ENCODE peak calls at places on chromosomes 12 and 14, in seven cellular contexts. One of them, this sample, is unnamed.
A peak's percentile ranks its signal among the peaks of the same experiment; 100 is the strongest.

GRCh38 chr12:108609535-108610335 is 11.9 kb upstream of the TMEM119 start:
- DNase-seq in cardiac muscle cell: peak; percentile 34
- DNase-seq in heart left ventricle: peak; percentile 86
- DNase-seq in brain microvascular endothelial cell: peak; percentile 68
- DNase-seq in uterus: peak; percentile 88
- DNase-seq in ascending aorta: no peak
- DNase-seq in lung: peak; percentile 64
- DNase-seq in this sample: no peak

GRCh38 chr14:51780006-51780692 is 80.3 kb upstream of the GNG2 start:
- DNase-seq in cardiac muscle cell: peak; percentile 79
- DNase-seq in heart left ventricle: peak; percentile 70
- DNase-seq in brain microvascular endothelial cell: peak; percentile 65
- DNase-seq in uterus: peak; percentile 75
- DNase-seq in ascending aorta: no peak
- DNase-seq in lung: peak; percentile 67
- DNase-seq in this sample: peak; percentile 21

GRCh38 chr12:25590021-25590721 is 37.1 kb upstream of the LMNTD1 start:
- DNase-seq in cardiac muscle cell: no peak
- DNase-seq in heart left ventricle: no peak
- DNase-seq in brain microvascular endothelial cell: no peak
- DNase-seq in uterus: no peak
- DNase-seq in ascending aorta: no peak
- DNase-seq in lung: no peak
- DNase-seq in this sample: no peak

GRCh38 chr14:80491131-80491530 is 279.8 kb upstream of the DIO2 start:
- DNase-seq in cardiac muscle cell: no peak
- DNase-seq in heart left ventricle: peak; percentile 70
- DNase-seq in brain microvascular endothelial cell: peak; percentile 22
- DNase-seq in uterus: no peak
- DNase-seq in ascending aorta: no peak
- DNase-seq in lung: no peak
- DNase-seq in this sample: no peak

GRCh38 chr12:110874781-110875180 is 28.0 kb downstream of the CCDC63 start:
- DNase-seq in cardiac muscle cell: no peak
- DNase-seq in heart left ventricle: no peak
- DNase-seq in brain microvascular endothelial cell: no peak
- DNase-seq in uterus: no peak
- DNase-seq in ascending aorta: no peak
- DNase-seq in lung: no peak
- DNase-seq in this sample: no peak

GRCh38 chr12:5705791-5706190 is 239.3 kb downstream of the ANO2 start:
- DNase-seq in cardiac muscle cell: no peak
- DNase-seq in heart left ventricle: no peak
- DNase-seq in brain microvascular endothelial cell: no peak
- DNase-seq in uterus: no peak
- DNase-seq in ascending aorta: no peak
- DNase-seq in lung: no peak
- DNase-seq in this sample: no peak

GRCh38 chr14:61608245-61609142 is 86.8 kb upstream of the HIF1A start:
- DNase-seq in cardiac muscle cell: no peak
- DNase-seq in heart left ventricle: no peak
- DNase-seq in brain microvascular endothelial cell: no peak
- DNase-seq in uterus: no peak
- DNase-seq in ascending aorta: no peak
- DNase-seq in lung: no peak
- DNase-seq in this sample: no peak

GRCh38 chr12:107372229-107372658 is 278.9 kb upstream of the CRY1 start:
- DNase-seq in cardiac muscle cell: no peak
- DNase-seq in heart left ventricle: no peak
- DNase-seq in brain microvascular endothelial cell: no peak
- DNase-seq in uterus: no peak
- DNase-seq in ascending aorta: no peak
- DNase-seq in lung: no peak
- DNase-seq in this sample: no peak

GRCh38 chr14:101563654-101564443 is 2.6 kb downstream of the DIO3 start:
- DNase-seq in cardiac muscle cell: no peak
- DNase-seq in heart left ventricle: peak; percentile 39
- DNase-seq in brain microvascular endothelial cell: no peak
- DNase-seq in uterus: no peak
- DNase-seq in ascending aorta: no peak
- DNase-seq in lung: no peak
- DNase-seq in this sample: no peak

GRCh38 chr14:26281280-26281998 is 316.4 kb downstream of the NOVA1 start:
- DNase-seq in cardiac muscle cell: peak; percentile 43
- DNase-seq in heart left ventricle: no peak
- DNase-seq in brain microvascular endothelial cell: peak; percentile 11
- DNase-seq in uterus: no peak
- DNase-seq in ascending aorta: no peak
- DNase-seq in lung: no peak
- DNase-seq in this sample: no peak

GRCh38 chr12:80838708-80839107 is 99.0 kb downstream of the LIN7A start:
- DNase-seq in cardiac muscle cell: peak; percentile 44
- DNase-seq in heart left ventricle: no peak
- DNase-seq in brain microvascular endothelial cell: no peak
- DNase-seq in uterus: no peak
- DNase-seq in ascending aorta: no peak
- DNase-seq in lung: peak; percentile 45
- DNase-seq in this sample: no peak

GRCh38 chr14:56199095-56199975 is 81.1 kb downstream of the PELI2 start:
- DNase-seq in cardiac muscle cell: no peak
- DNase-seq in heart left ventricle: no peak
- DNase-seq in brain microvascular endothelial cell: peak; percentile 99
- DNase-seq in uterus: peak; percentile 28
- DNase-seq in ascending aorta: no peak
- DNase-seq in lung: no peak
- DNase-seq in this sample: no peak

GRCh38 chr12:12467701-12468218 is 94.9 kb downstream of the DUSP16 start:
- DNase-seq in cardiac muscle cell: no peak
- DNase-seq in heart left ventricle: no peak
- DNase-seq in brain microvascular endothelial cell: no peak
- DNase-seq in uterus: no peak
- DNase-seq in ascending aorta: no peak
- DNase-seq in lung: peak; percentile 33
- DNase-seq in this sample: no peak

GRCh38 chr12:34397591-34398365 is 375.5 kb downstream of the ALG10 start:
- DNase-seq in cardiac muscle cell: no peak
- DNase-seq in heart left ventricle: peak; percentile 19
- DNase-seq in brain microvascular endothelial cell: no peak
- DNase-seq in uterus: peak; percentile 6
- DNase-seq in ascending aorta: no peak
- DNase-seq in lung: peak; percentile 17
- DNase-seq in this sample: no peak

GRCh38 chr14:52131640-52132320 is 62.9 kb upstream of the NID2 start:
- DNase-seq in cardiac muscle cell: peak; percentile 97
- DNase-seq in heart left ventricle: peak; percentile 63
- DNase-seq in brain microvascular endothelial cell: peak; percentile 93
- DNase-seq in uterus: peak; percentile 83
- DNase-seq in ascending aorta: no peak
- DNase-seq in lung: peak; percentile 68
- DNase-seq in this sample: peak; percentile 19

GRCh38 chr12:56385873-56386272 is 23.2 kb upstream of the APOF start:
- DNase-seq in cardiac muscle cell: no peak
- DNase-seq in heart left ventricle: no peak
- DNase-seq in brain microvascular endothelial cell: no peak
- DNase-seq in uterus: no peak
- DNase-seq in ascending aorta: no peak
- DNase-seq in lung: no peak
- DNase-seq in this sample: no peak

GRCh38 chr12:14920475-14921126 is 17.7 kb downstream of the ERP27 start:
- DNase-seq in cardiac muscle cell: no peak
- DNase-seq in heart left ventricle: no peak
- DNase-seq in brain microvascular endothelial cell: no peak
- DNase-seq in uterus: no peak
- DNase-seq in ascending aorta: no peak
- DNase-seq in lung: no peak
- DNase-seq in this sample: no peak

GRCh38 chr12:26629864-26630263 is 203.1 kb downstream of the ITPR2 start:
- DNase-seq in cardiac muscle cell: no peak
- DNase-seq in heart left ventricle: no peak
- DNase-seq in brain microvascular endothelial cell: peak; percentile 53
- DNase-seq in uterus: peak; percentile 24
- DNase-seq in ascending aorta: no peak
- DNase-seq in lung: no peak
- DNase-seq in this sample: no peak

GRCh38 chr12:71599213-71599612 is 64.4 kb downstream of the ZFC3H1 start:
- DNase-seq in cardiac muscle cell: no peak
- DNase-seq in heart left ventricle: no peak
- DNase-seq in brain microvascular endothelial cell: no peak
- DNase-seq in uterus: no peak
- DNase-seq in ascending aorta: no peak
- DNase-seq in lung: no peak
- DNase-seq in this sample: no peak

GRCh38 chr12:131330106-131330820 is 376.6 kb downstream of the ADGRD1 start:
- DNase-seq in cardiac muscle cell: no peak
- DNase-seq in heart left ventricle: no peak
- DNase-seq in brain microvascular endothelial cell: no peak
- DNase-seq in uterus: no peak
- DNase-seq in ascending aorta: no peak
- DNase-seq in lung: no peak
- DNase-seq in this sample: no peak

GRCh38 chr14:53619625-53620324 is 336.9 kb downstream of the BMP4 start:
- DNase-seq in cardiac muscle cell: no peak
- DNase-seq in heart left ventricle: no peak
- DNase-seq in brain microvascular endothelial cell: peak; percentile 34
- DNase-seq in uterus: peak; percentile 19
- DNase-seq in ascending aorta: no peak
- DNase-seq in lung: no peak
- DNase-seq in this sample: no peak

GRCh38 chr14:31560759-31561154 is 447 bp upstream of the NUBPL start:
- DNase-seq in cardiac muscle cell: peak; percentile 12
- DNase-seq in heart left ventricle: no peak
- DNase-seq in brain microvascular endothelial cell: no peak
- DNase-seq in uterus: no peak
- DNase-seq in ascending aorta: no peak
- DNase-seq in lung: no peak
- DNase-seq in this sample: no peak

GRCh38 chr12:85405781-85406522 is 125.9 kb downstream of the ALX1 start:
- DNase-seq in cardiac muscle cell: no peak
- DNase-seq in heart left ventricle: no peak
- DNase-seq in brain microvascular endothelial cell: peak; percentile 22
- DNase-seq in uterus: no peak
- DNase-seq in ascending aorta: no peak
- DNase-seq in lung: no peak
- DNase-seq in this sample: no peak

GRCh38 chr14:68145036-68145435 is 325.5 kb downstream of the RAD51B start:
- DNase-seq in cardiac muscle cell: no peak
- DNase-seq in heart left ventricle: no peak
- DNase-seq in brain microvascular endothelial cell: no peak
- DNase-seq in uterus: no peak
- DNase-seq in ascending aorta: no peak
- DNase-seq in lung: no peak
- DNase-seq in this sample: no peak

GRCh38 chr14:99644723-99645544 is at the start of gene HHIPL1:
- DNase-seq in cardiac muscle cell: peak; percentile 42
- DNase-seq in heart left ventricle: no peak
- DNase-seq in brain microvascular endothelial cell: no peak
- DNase-seq in uterus: peak; percentile 40
- DNase-seq in ascending aorta: no peak
- DNase-seq in lung: no peak
- DNase-seq in this sample: no peak

GRCh38 chr12:67413577-67413976 is 144.4 kb downstream of the CAND1 start:
- DNase-seq in cardiac muscle cell: no peak
- DNase-seq in heart left ventricle: no peak
- DNase-seq in brain microvascular endothelial cell: no peak
- DNase-seq in uterus: no peak
- DNase-seq in ascending aorta: no peak
- DNase-seq in lung: no peak
- DNase-seq in this sample: no peak
- TF ChIP-seq CTCF in cardiac muscle cell: no peak
- TF ChIP-seq CTCF in heart left ventricle: no peak
- TF ChIP-seq CTCF in brain microvascular endothelial cell: no peak
- TF ChIP-seq CTCF in uterus: no peak
- TF ChIP-seq CTCF in ascending aorta: no peak
- TF ChIP-seq CTCF in lung: no peak
- TF ChIP-seq CTCF in this sample: no peak

GRCh38 chr14:91159906-91160305 is 46.0 kb downstream of the DGLUCY start:
- DNase-seq in cardiac muscle cell: no peak
- DNase-seq in heart left ventricle: no peak
- DNase-seq in brain microvascular endothelial cell: no peak
- DNase-seq in uterus: no peak
- DNase-seq in ascending aorta: no peak
- DNase-seq in lung: no peak
- DNase-seq in this sample: no peak

GRCh38 chr14:91167380-91167770 is 53.5 kb downstream of the DGLUCY start:
- DNase-seq in cardiac muscle cell: no peak
- DNase-seq in heart left ventricle: no peak
- DNase-seq in brain microvascular endothelial cell: no peak
- DNase-seq in uterus: no peak
- DNase-seq in ascending aorta: no peak
- DNase-seq in lung: no peak
- DNase-seq in this sample: no peak

GRCh38 chr14:91159182-91159581 is 45.3 kb downstream of the DGLUCY start:
- DNase-seq in cardiac muscle cell: no peak
- DNase-seq in heart left ventricle: no peak
- DNase-seq in brain microvascular endothelial cell: no peak
- DNase-seq in uterus: no peak
- DNase-seq in ascending aorta: no peak
- DNase-seq in lung: peak; percentile 70
- DNase-seq in this sample: no peak

GRCh38 chr14:91164676-91165075 is 50.8 kb downstream of the DGLUCY start:
- DNase-seq in cardiac muscle cell: no peak
- DNase-seq in heart left ventricle: peak; percentile 63
- DNase-seq in brain microvascular endothelial cell: no peak
- DNase-seq in uterus: no peak
- DNase-seq in ascending aorta: no peak
- DNase-seq in lung: peak; percentile 69
- DNase-seq in this sample: no peak

DNA sequence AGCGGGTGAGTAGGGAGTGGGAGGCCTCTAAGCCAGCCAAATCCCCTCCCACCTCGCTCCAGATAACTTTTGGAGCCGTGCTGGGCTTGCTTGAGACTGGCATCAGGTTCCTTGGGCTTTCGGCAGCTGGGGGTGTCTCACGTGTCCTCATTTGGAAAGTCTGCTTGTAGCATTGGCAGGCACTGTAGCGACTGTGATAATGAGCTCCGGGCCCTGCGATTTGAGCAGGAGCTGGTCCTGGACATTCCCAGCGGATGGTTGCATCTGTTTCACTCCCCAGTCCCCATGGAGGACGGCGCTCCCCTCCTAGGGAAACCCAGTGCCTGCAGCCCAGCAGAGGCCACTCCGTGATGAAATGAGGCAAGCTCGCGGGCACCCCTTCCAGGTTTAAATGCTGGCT is 49.4 kb downstream of the DGLUCY start:
- DNase-seq in cardiac muscle cell: no peak
- DNase-seq in heart left ventricle: peak; percentile 64
- DNase-seq in brain microvascular endothelial cell: no peak
- DNase-seq in uterus: no peak
- DNase-seq in ascending aorta: no peak
- DNase-seq in lung: no peak
- DNase-seq in this sample: no peak
- H3K36me3 ChIP-seq in cardiac muscle cell: peaks cover 7% of the 10 kb centered on the region
- H3K36me3 ChIP-seq in heart left ventricle: peaks cover 99% of the 10 kb centered on the region
- H3K36me3 ChIP-seq in brain microvascular endothelial cell: no peaks in the 10 kb centered on the region
- H3K36me3 ChIP-seq in uterus: no peaks in the 10 kb centered on the region
- H3K36me3 ChIP-seq in ascending aorta: peaks cover 48% of the 10 kb centered on the region
- H3K36me3 ChIP-seq in lung: peaks cover 46% of the 10 kb centered on the region
- H3K36me3 ChIP-seq in this sample: peaks cover 29% of the 10 kb centered on the region

GRCh38 chr12:24408305-24408704 is 458.8 kb upstream of the SOX5 start:
- DNase-seq in cardiac muscle cell: no peak
- DNase-seq in heart left ventricle: no peak
- DNase-seq in brain microvascular endothelial cell: no peak
- DNase-seq in uterus: no peak
- DNase-seq in ascending aorta: no peak
- DNase-seq in lung: no peak
- DNase-seq in this sample: no peak
- H3K27ac ChIP-seq in cardiac muscle cell: peak overlapping the region; percentile 19
- H3K27ac ChIP-seq in heart left ventricle: no peak overlapping the region
- H3K27ac ChIP-seq in brain microvascular endothelial cell: no peak overlapping the region
- H3K27ac ChIP-seq in uterus: no peak overlapping the region
- H3K27ac ChIP-seq in ascending aorta: no peak overlapping the region
- H3K27ac ChIP-seq in lung: no peak overlapping the region
- H3K27ac ChIP-seq in this sample: no peak overlapping the region

GRCh38 chr12:52221912-52222457 is 11.1 kb upstream of the KRT7 start:
- DNase-seq in cardiac muscle cell: peak; percentile 32
- DNase-seq in heart left ventricle: peak; percentile 75
- DNase-seq in brain microvascular endothelial cell: peak; percentile 60
- DNase-seq in uterus: no peak
- DNase-seq in ascending aorta: no peak
- DNase-seq in lung: no peak
- DNase-seq in this sample: no peak
- TF ChIP-seq CTCF in cardiac muscle cell: peak; percentile 67
- TF ChIP-seq CTCF in heart left ventricle: peak; percentile 51
- TF ChIP-seq CTCF in brain microvascular endothelial cell: peak; percentile 80
- TF ChIP-seq CTCF in uterus: no peak
- TF ChIP-seq CTCF in ascending aorta: peak; percentile 36
- TF ChIP-seq CTCF in lung: peak; percentile 8
- TF ChIP-seq CTCF in this sample: peak; percentile 31